ENCODE peak calls at places on chromosome 5, in four cellular contexts. B is heart right ventricle, J is adrenal gland, A is fibroblast of lung. N is an unnamed sample.

GRCh38 chr5:56829137-56829536 is 13.8 kb downstream of the MAP3K1 start:
- DNase-seq in J (no peak), A (peak; percentile 46), B (no peak), N (no peak)

GRCh38 chr5:138711816-138712215 is 41.4 kb upstream of the CTNNA1 start:
- DNase-seq in B (no peak), A (no peak), J (no peak), N (no peak)

GRCh38 chr5:119435436-119436132 is 16.7 kb upstream of the HSD17B4 start:
- DNase-seq in A (peak; percentile 45), B (peak; percentile 45), J (peak; percentile 45), N (no peak)

GRCh38 chr5:82105457-82105856 is 133.6 kb downstream of the ATG10 start:
- DNase-seq in B (no peak), A (peak; percentile 16), J (no peak), N (peak; percentile 31)

GRCh38 chr5:112917453-112918005 is 4.5 kb downstream of the REEP5 start:
- DNase-seq in A (peak; percentile 17), J (no peak), B (no peak), N (no peak)

GRCh38 chr5:82635561-82636288 is 357.6 kb upstream of the RPS23 start:
- DNase-seq in B (no peak), A (peak; percentile 99), J (no peak), N (peak; percentile 78)

GRCh38 chr5:148839960-148840359 is 13.5 kb downstream of the ADRB2 start:
- DNase-seq in A (no peak), B (no peak), J (no peak), N (no peak)

GRCh38 chr5:134917070-134917831 is 12.3 kb downstream of the PCBD2 start:
- DNase-seq in J (no peak), B (no peak), A (no peak), N (no peak)

GRCh38 chr5:176800024-176800423 is 10.3 kb upstream of the UNC5A start:
- DNase-seq in J (no peak), B (no peak), A (no peak), N (no peak)

GRCh38 chr5:149656576-149657182 is 73.4 kb upstream of the PPARGC1B start:
- DNase-seq in J (no peak), B (peak; percentile 56), A (no peak), N (no peak)

GRCh38 chr5:102241809-102242421 is 54.2 kb downstream of the SLCO4C1 start:
- DNase-seq in A (no peak), J (no peak), B (no peak), N (no peak)

GRCh38 chr5:42900734-42901133 is 89.0 kb upstream of the SELENOP start:
- DNase-seq in J (no peak), A (no peak), B (no peak), N (no peak)

GRCh38 chr5:170169996-170170395 is 62.8 kb upstream of the C5orf58 start:
- DNase-seq in B (no peak), A (no peak), J (no peak), N (no peak)

GRCh38 chr5:51095481-51095880 is 287.8 kb upstream of the ISL1 start:
- DNase-seq in B (no peak), A (no peak), J (no peak), N (no peak)

GRCh38 chr5:126875303-126875785 is 98.4 kb downstream of the LMNB1 start:
- DNase-seq in B (no peak), A (no peak), J (no peak), N (no peak)

GRCh38 chr5:52799358-52799982 is 11.8 kb downstream of the ITGA1 start:
- DNase-seq in J (peak; percentile 37), A (peak; percentile 61), B (peak; percentile 64), N (no peak)

GRCh38 chr5:145680169-145680568 is 155.0 kb downstream of the PRELID2 start:
- DNase-seq in B (no peak), J (no peak), A (no peak), N (no peak)

GRCh38 chr5:122091942-122092600 is 14.0 kb upstream of the LOX start:
- DNase-seq in A (peak; percentile 83), B (no peak), J (no peak), N (peak; percentile 39)

GRCh38 chr5:81425569-81425968 is 31.6 kb upstream of the ACOT12 start:
- DNase-seq in B (no peak), A (peak; percentile 47), J (no peak), N (no peak)

GRCh38 chr5:76294573-76294972 is 108.5 kb upstream of the IQGAP2 start:
- DNase-seq in B (no peak), J (no peak), A (no peak), N (no peak)

GRCh38 chr5:56567278-56567677 is 248.1 kb upstream of the MAP3K1 start:
- DNase-seq in A (no peak), B (no peak), J (no peak), N (no peak)

GRCh38 chr5:41410737-41411136 is 99.7 kb downstream of the PLCXD3 start:
- DNase-seq in B (no peak), A (no peak), J (no peak), N (no peak)

GRCh38 chr5:60262576-60263295 is 369.2 kb upstream of the PDE4D start:
- DNase-seq in J (no peak), B (no peak), A (no peak), N (no peak)

DNA sequence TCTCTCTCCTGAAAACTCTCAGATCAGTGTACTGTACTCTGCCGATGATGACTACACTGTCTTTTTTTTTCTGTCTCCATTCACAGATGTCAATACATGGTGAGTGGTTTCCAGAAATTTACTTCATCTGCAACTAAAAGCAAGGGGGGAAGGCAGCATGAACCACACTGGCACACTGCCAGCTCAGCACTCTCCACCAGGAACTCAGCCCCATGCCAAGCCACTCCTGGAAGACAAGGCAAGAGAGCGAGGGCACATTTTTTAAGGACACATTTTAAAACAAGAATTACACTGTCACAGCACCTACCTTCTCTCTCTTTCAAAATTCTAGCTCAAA is 75.3 kb downstream of the HMHB1 start:
- DNase-seq in A (peak; percentile 77), B (peak; percentile 41), J (no peak), N (peak; percentile 35)
- H3K4me1 ChIP-seq in A (peaks cover 21% of the 10 kb centered on the region), B (peaks cover 33% of the 10 kb centered on the region), J (no peaks in the 10 kb centered on the region), N (peaks cover 10% of the 10 kb centered on the region)

DNA sequence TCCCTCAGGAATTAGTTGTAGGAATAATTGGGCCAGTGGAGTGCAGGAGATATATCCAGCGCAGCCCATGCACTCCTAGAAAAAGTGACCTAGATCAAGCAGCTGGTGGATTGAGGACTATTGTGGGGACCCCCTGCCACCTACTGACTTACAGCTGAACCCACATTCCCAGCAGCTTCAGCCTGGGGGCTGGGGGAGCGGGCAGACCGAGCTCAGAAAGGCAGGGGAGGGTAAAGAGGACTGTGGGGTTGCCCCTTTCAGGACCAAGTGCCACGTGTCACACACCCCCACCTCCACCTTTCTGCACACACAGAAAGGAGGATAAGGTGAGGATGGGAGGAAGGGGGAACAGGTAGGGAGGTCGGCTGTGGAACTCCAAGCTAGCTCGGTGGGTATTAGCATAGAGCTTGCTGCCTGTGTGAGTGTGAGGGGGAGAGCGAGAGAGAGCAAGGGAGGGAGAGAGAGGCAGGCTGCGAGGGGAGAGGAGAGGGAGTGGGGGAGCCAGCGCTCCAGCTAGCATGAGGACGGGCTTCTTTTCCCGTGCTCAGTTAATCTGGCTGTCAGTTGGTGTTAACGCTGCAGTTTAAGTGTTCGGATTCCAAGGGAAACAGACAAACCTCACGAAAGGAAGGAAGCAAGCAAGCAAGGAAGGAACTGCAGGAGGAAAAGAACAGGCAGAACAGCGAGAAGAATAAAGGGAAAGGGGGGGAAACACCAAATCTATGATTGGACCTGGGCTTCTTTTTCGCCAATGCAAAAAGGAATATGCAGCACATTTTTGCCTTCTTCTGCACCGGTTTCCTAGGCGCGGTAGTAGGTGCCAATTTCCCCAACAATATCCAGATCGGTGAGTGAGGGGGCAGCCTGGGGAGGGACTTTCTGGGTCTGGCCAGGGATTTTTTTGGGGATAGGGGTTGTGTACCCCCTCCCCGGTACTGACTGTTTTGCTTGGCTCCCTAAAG is at the start of gene GRIA1:
- DNase-seq in J (no peak), B (no peak), A (peak; percentile 32), N (no peak)
- H3K27ac ChIP-seq in J (no peak within 1 kb of the TSS), B (no peak within 1 kb of the TSS), A (no peak within 1 kb of the TSS), N (no peak within 1 kb of the TSS)

GRCh38 chr5:174996941-174997340 is 272.6 kb downstream of the MSX2 start:
- DNase-seq in B (no peak), A (no peak), J (no peak), N (no peak)
- H3K4me1 ChIP-seq in B (peaks cover 6% of the 10 kb centered on the region), A (no peaks in the 10 kb centered on the region), J (no peaks in the 10 kb centered on the region), N (no peaks in the 10 kb centered on the region)

GRCh38 chr5:74838262-74838661 is 27.9 kb downstream of the FAM169A start:
- DNase-seq in J (no peak), B (no peak), A (no peak), N (no peak)

GRCh38 chr5:74833537-74834266 is 32.5 kb downstream of the FAM169A start:
- DNase-seq in J (no peak), A (no peak), B (no peak), N (no peak)

GRCh38 chr5:74837115-74837514 is 29.1 kb downstream of the FAM169A start:
- DNase-seq in B (no peak), A (no peak), J (no peak), N (no peak)

DNA sequence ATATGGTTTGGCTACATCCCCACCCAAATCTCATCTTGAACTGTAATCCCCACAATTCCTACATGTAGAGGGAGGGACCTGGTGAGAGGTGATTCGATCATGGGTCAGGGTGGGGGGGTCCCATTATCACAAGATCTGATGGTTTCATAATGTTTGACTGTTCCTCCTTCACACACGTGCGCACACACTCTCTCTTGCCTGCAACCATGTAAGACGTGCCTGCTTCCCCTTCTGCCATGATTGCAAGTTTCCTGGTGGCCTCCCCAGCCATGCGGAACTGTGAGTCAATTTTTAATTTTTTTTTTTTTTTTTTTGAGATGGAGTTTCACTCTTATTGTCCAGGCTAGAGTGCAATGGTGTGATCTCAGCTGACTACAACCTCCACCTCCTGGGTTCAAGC is 27.0 kb downstream of the FAM169A start:
- DNase-seq in J (no peak), A (no peak), B (no peak), N (no peak)
- H3K27ac ChIP-seq in J (no peak overlapping the region), A (no peak overlapping the region), B (no peak overlapping the region), N (no peak overlapping the region)

DNA sequence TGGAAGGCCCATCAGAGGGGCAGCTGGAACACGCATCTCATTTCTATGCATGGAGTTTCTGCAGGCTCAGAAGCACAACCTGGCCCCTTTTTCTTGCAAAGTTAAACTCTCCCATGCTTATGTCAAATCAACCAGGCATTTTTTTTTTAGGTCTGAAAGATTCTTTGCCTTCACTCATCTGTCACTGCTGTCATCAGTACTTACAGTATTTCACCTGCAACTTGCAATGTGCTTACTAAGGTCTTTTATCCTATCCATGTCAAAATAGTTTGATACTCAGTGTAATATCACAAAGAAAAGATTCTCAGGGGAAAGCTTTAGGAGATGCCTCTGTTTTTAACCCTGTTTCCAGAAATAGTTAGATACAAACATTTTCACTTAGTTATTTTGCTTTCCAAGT is 428.1 kb downstream of the IRX1 start:
- DNase-seq in A (no peak), B (no peak), J (no peak), N (no peak)
- H3K4me1 ChIP-seq in A (no peaks in the 10 kb centered on the region), B (peaks cover 5% of the 10 kb centered on the region), J (no peaks in the 10 kb centered on the region), N (peaks cover 9% of the 10 kb centered on the region)

N was measured in foreskin keratinocyte.